ENCODE peak calls at places on chromosomes 4 and X, in ten cellular contexts. W, H, G, L, P, R, C, D, F and B are unnamed samples.

GRCh38 chrX:153635788-153636668 is 11.0 kb upstream of the DUSP9 start:
- DNase-seq in H (peak), D (peak), C (peak), L (peak), R (no peak), G (peak), P (no peak), W (no peak), F (peak), B (no peak)

GRCh38 chr4:6674500-6675149 is 19.1 kb upstream of the S100P start:
- DNase-seq in R (no peak), L (peak), H (peak), C (no peak), W (peak), D (peak), P (no peak), G (peak), F (peak), B (peak)

GRCh38 chr4:7412586-7412975 is 22.1 kb downstream of the PSAPL1 start:
- DNase-seq in L (no peak), P (no peak), D (no peak), G (peak), F (no peak), W (peak), H (no peak), R (no peak), C (peak), B (no peak)

GRCh38 chr4:185020293-185020808 is 2.1 kb downstream of the HELT start:
- DNase-seq in G (no peak), F (no peak), L (no peak), R (no peak), P (no peak), C (no peak), H (no peak), D (peak), W (no peak), B (peak)

GRCh38 chrX:115459883-115460564 is 101.0 kb upstream of the PLS3 start:
- DNase-seq in P (no peak), D (no peak), F (no peak), W (no peak), H (peak), C (no peak), L (no peak), R (no peak), G (no peak), B (no peak)

GRCh38 chr4:55439023-55439422 is 43.3 kb downstream of the TMEM165 start:
- DNase-seq in D (no peak), C (no peak), G (no peak), F (no peak), W (no peak), P (no peak), L (no peak), R (no peak), H (no peak), B (no peak)

GRCh38 chr4:114782842-114783595 is 184.4 kb downstream of the UGT8 start:
- DNase-seq in W (no peak), G (no peak), P (no peak), L (no peak), R (no peak), F (no peak), H (no peak), C (no peak), D (no peak), B (no peak)

GRCh38 chr4:28469387-28469786 is 1608.7 kb downstream of the STIM2 start:
- DNase-seq in W (no peak), G (no peak), C (no peak), R (no peak), P (no peak), F (no peak), D (peak), L (peak), H (no peak), B (no peak)

GRCh38 chr4:74015126-74015780 is 16.8 kb upstream of the CXCL5 start:
- DNase-seq in R (no peak), D (no peak), G (no peak), P (no peak), W (no peak), H (no peak), C (no peak), L (no peak), F (no peak), B (no peak)

GRCh38 chrX:144637731-144638130 is 609.6 kb upstream of the SPANXN1 start:
- DNase-seq in F (no peak), D (peak), R (no peak), P (no peak), G (no peak), H (peak), C (no peak), L (no peak), W (no peak), B (peak)

GRCh38 chr4:70315928-70316327 is 18.9 kb upstream of the CABS1 start:
- DNase-seq in F (no peak), G (no peak), L (peak), H (no peak), C (no peak), P (no peak), W (no peak), D (no peak), R (no peak), B (no peak)

GRCh38 chr4:57078685-57079521 is 31.3 kb downstream of the IGFBP7 start:
- DNase-seq in R (no peak), L (peak), F (no peak), W (no peak), D (no peak), P (no peak), C (no peak), H (no peak), G (no peak), B (peak)

GRCh38 chr4:62256469-62256868 is 1056.3 kb downstream of the ADGRL3 start:
- DNase-seq in W (no peak), C (no peak), H (no peak), G (no peak), F (no peak), P (no peak), D (no peak), R (no peak), L (no peak), B (no peak)

GRCh38 chr4:105283501-105283900 is 136.8 kb downstream of the TET2 start:
- DNase-seq in W (no peak), D (peak), C (no peak), F (no peak), R (no peak), H (peak), G (no peak), L (no peak), P (no peak), B (no peak)

GRCh38 chr4:91032725-91033445 is 905.7 kb downstream of the CCSER1 start:
- DNase-seq in R (no peak), H (peak), P (no peak), W (no peak), G (no peak), F (no peak), C (no peak), L (peak), D (no peak), B (no peak)

GRCh38 chr4:75654905-75655304 is 18.3 kb downstream of the G3BP2 start:
- DNase-seq in G (no peak), D (no peak), L (no peak), H (no peak), W (no peak), R (no peak), F (no peak), P (no peak), C (no peak), B (no peak)

GRCh38 chrX:13198762-13199064 is 121.1 kb downstream of the ATXN3L start:
- DNase-seq in L (no peak), P (no peak), R (no peak), G (no peak), F (no peak), W (no peak), D (no peak), C (no peak), H (no peak), B (no peak)

GRCh38 chrX:1754077-1754476 is 139.2 kb downstream of the ASMT start:
- DNase-seq in R (no peak), F (no peak), G (no peak), D (no peak), H (peak), W (no peak), P (peak), L (no peak), C (no peak), B (no peak)